ENCODE peak calls at places on chromosomes 12 and 14, in ten cellular contexts. One of them, this sample, is unnamed.

GRCh38 chr12:110744176-110744575 is 1.5 kb upstream of the PPP1CC start:
- DNase-seq in cardiac fibroblast: peak
- DNase-seq in psoas muscle: no peak
- DNase-seq in choroid plexus epithelial cell: peak
- DNase-seq in pancreas: peak
- DNase-seq in stomach: no peak
- DNase-seq in prostate gland: no peak
- DNase-seq in colonic mucosa: peak
- DNase-seq in K562: no peak
- DNase-seq in endodermal cell: no peak
- DNase-seq in this sample: no peak

GRCh38 chr14:104155513-104155912 is 17.1 kb downstream of the KIF26A start:
- DNase-seq in cardiac fibroblast: no peak
- DNase-seq in psoas muscle: peak
- DNase-seq in choroid plexus epithelial cell: no peak
- DNase-seq in pancreas: no peak
- DNase-seq in stomach: no peak
- DNase-seq in prostate gland: no peak
- DNase-seq in colonic mucosa: no peak
- DNase-seq in K562: no peak
- DNase-seq in endodermal cell: no peak
- DNase-seq in this sample: no peak

GRCh38 chr14:106694638-106695393 is 1168.4 kb downstream of the TMEM121 start:
- DNase-seq in cardiac fibroblast: no peak
- DNase-seq in psoas muscle: no peak
- DNase-seq in choroid plexus epithelial cell: no peak
- DNase-seq in pancreas: peak
- DNase-seq in stomach: no peak
- DNase-seq in prostate gland: no peak
- DNase-seq in colonic mucosa: no peak
- DNase-seq in K562: no peak
- DNase-seq in endodermal cell: no peak
- DNase-seq in this sample: no peak

GRCh38 chr14:90758959-90759358 is 57.3 kb downstream of the TTC7B start:
- DNase-seq in cardiac fibroblast: peak
- DNase-seq in psoas muscle: peak
- DNase-seq in choroid plexus epithelial cell: peak
- DNase-seq in pancreas: peak
- DNase-seq in stomach: peak
- DNase-seq in prostate gland: peak
- DNase-seq in colonic mucosa: peak
- DNase-seq in K562: no peak
- DNase-seq in endodermal cell: no peak
- DNase-seq in this sample: no peak

GRCh38 chr14:94542111-94542810 is 19.0 kb upstream of the SERPINA4 start:
- DNase-seq in cardiac fibroblast: peak
- DNase-seq in psoas muscle: no peak
- DNase-seq in choroid plexus epithelial cell: peak
- DNase-seq in pancreas: no peak
- DNase-seq in stomach: no peak
- DNase-seq in prostate gland: no peak
- DNase-seq in colonic mucosa: no peak
- DNase-seq in K562: no peak
- DNase-seq in endodermal cell: no peak
- DNase-seq in this sample: peak

GRCh38 chr14:79293482-79293881 is 917.8 kb downstream of the DIO2 start:
- DNase-seq in cardiac fibroblast: no peak
- DNase-seq in psoas muscle: no peak
- DNase-seq in choroid plexus epithelial cell: no peak
- DNase-seq in pancreas: no peak
- DNase-seq in stomach: no peak
- DNase-seq in prostate gland: no peak
- DNase-seq in colonic mucosa: no peak
- DNase-seq in K562: no peak
- DNase-seq in endodermal cell: peak
- DNase-seq in this sample: no peak

GRCh38 chr12:131832393-131833231 is 4.4 kb downstream of the MMP17 start:
- DNase-seq in cardiac fibroblast: peak
- DNase-seq in psoas muscle: peak
- DNase-seq in choroid plexus epithelial cell: peak
- DNase-seq in pancreas: peak
- DNase-seq in stomach: no peak
- DNase-seq in prostate gland: peak
- DNase-seq in colonic mucosa: no peak
- DNase-seq in K562: no peak
- DNase-seq in endodermal cell: peak
- DNase-seq in this sample: no peak

GRCh38 chr12:132736378-132736777 is 25.3 kb downstream of the ANKLE2 start:
- DNase-seq in cardiac fibroblast: no peak
- DNase-seq in psoas muscle: no peak
- DNase-seq in choroid plexus epithelial cell: no peak
- DNase-seq in pancreas: no peak
- DNase-seq in stomach: no peak
- DNase-seq in prostate gland: no peak
- DNase-seq in colonic mucosa: no peak
- DNase-seq in K562: no peak
- DNase-seq in endodermal cell: peak
- DNase-seq in this sample: no peak

GRCh38 chr12:52836042-52836466 is 1.9 kb upstream of the KRT79 start:
- DNase-seq in cardiac fibroblast: peak
- DNase-seq in psoas muscle: no peak
- DNase-seq in choroid plexus epithelial cell: peak
- DNase-seq in pancreas: no peak
- DNase-seq in stomach: no peak
- DNase-seq in prostate gland: no peak
- DNase-seq in colonic mucosa: no peak
- DNase-seq in K562: peak
- DNase-seq in endodermal cell: no peak
- DNase-seq in this sample: no peak

GRCh38 chr14:63862163-63862562 is 9.4 kb downstream of the SYNE2 start:
- DNase-seq in cardiac fibroblast: no peak
- DNase-seq in psoas muscle: no peak
- DNase-seq in choroid plexus epithelial cell: no peak
- DNase-seq in pancreas: no peak
- DNase-seq in stomach: no peak
- DNase-seq in prostate gland: no peak
- DNase-seq in colonic mucosa: no peak
- DNase-seq in K562: no peak
- DNase-seq in endodermal cell: no peak
- DNase-seq in this sample: no peak

GRCh38 chr12:105764216-105764835 is 374.4 kb downstream of the NUAK1 start:
- DNase-seq in cardiac fibroblast: peak
- DNase-seq in psoas muscle: no peak
- DNase-seq in choroid plexus epithelial cell: peak
- DNase-seq in pancreas: no peak
- DNase-seq in stomach: no peak
- DNase-seq in prostate gland: no peak
- DNase-seq in colonic mucosa: no peak
- DNase-seq in K562: no peak
- DNase-seq in endodermal cell: no peak
- DNase-seq in this sample: no peak

DNA sequence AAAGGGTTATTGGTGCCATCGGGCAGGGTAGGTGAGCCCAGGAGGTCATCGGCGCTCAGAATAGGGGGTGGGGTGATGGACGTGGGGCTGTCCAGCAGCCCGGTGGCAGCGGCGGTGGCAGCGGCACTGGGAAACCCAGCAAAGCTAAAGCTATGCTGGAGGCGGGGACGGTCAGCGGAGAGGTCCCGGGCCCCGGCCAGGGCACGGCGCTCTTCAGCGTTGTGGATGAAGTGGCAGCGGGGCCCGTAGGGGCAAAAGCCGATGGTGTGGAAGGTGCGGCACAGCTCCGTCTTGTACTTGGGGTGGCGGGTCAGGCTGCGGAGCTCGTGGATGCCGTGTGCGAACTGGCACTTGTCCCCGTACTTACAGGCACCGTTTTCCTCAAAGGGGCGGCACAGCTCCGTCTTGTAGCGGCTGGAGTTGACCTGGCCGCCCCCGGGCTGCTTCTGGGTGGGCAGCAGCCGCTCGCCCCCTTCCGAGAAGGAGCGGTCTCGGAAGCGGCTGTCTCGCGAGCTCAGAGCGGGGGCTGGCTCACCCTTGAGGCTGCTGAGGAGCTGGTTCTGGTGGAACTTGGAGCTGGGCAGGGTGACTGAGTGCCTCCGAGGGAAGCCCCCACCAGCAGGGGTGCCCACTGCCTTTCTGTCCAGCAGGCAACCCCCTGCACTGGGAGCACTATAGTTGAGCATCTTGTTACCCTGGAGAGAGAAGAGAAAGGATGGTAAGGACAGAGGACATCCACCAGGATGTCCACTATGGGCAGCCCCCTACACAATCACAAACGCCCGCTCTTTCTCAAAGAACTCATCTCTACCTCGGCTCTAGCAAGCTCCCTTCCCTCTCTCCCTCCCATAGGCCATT is 2.8 kb downstream of the ZFP36L1 start:
- DNase-seq in cardiac fibroblast: peak
- DNase-seq in psoas muscle: no peak
- DNase-seq in choroid plexus epithelial cell: no peak
- DNase-seq in pancreas: peak
- DNase-seq in stomach: peak
- DNase-seq in prostate gland: no peak
- DNase-seq in colonic mucosa: peak
- DNase-seq in K562: no peak
- DNase-seq in endodermal cell: peak
- DNase-seq in this sample: no peak
- TF ChIP-seq CTCF in cardiac fibroblast: no peak
- TF ChIP-seq CTCF in psoas muscle: no peak
- TF ChIP-seq CTCF in choroid plexus epithelial cell: peak
- TF ChIP-seq CTCF in pancreas: no peak
- TF ChIP-seq CTCF in stomach: no peak
- TF ChIP-seq CTCF in prostate gland: no peak
- TF ChIP-seq CTCF in colonic mucosa: no peak
- TF ChIP-seq CTCF in K562: no peak
- TF ChIP-seq CTCF in endodermal cell: no peak
- TF ChIP-seq CTCF in this sample: no peak

GRCh38 chr12:117033382-117034045 is 65.7 kb downstream of the TESC start:
- DNase-seq in cardiac fibroblast: no peak
- DNase-seq in psoas muscle: no peak
- DNase-seq in choroid plexus epithelial cell: no peak
- DNase-seq in pancreas: peak
- DNase-seq in stomach: peak
- DNase-seq in prostate gland: peak
- DNase-seq in colonic mucosa: no peak
- DNase-seq in K562: no peak
- DNase-seq in endodermal cell: no peak
- DNase-seq in this sample: no peak
- H3K4me3 ChIP-seq in cardiac fibroblast: no peak
- H3K4me3 ChIP-seq in psoas muscle: peak
- H3K4me3 ChIP-seq in choroid plexus epithelial cell: no peak
- H3K4me3 ChIP-seq in pancreas: no peak
- H3K4me3 ChIP-seq in stomach: peak
- H3K4me3 ChIP-seq in prostate gland: no peak
- H3K4me3 ChIP-seq in colonic mucosa: no peak
- H3K4me3 ChIP-seq in K562: no peak
- H3K4me3 ChIP-seq in endodermal cell: no peak
- H3K4me3 ChIP-seq in this sample: no peak

GRCh38 chr12:27385756-27386155 is 53.1 kb downstream of the BMAL2 start:
- DNase-seq in cardiac fibroblast: no peak
- DNase-seq in psoas muscle: no peak
- DNase-seq in choroid plexus epithelial cell: no peak
- DNase-seq in pancreas: no peak
- DNase-seq in stomach: no peak
- DNase-seq in prostate gland: no peak
- DNase-seq in colonic mucosa: no peak
- DNase-seq in K562: no peak
- DNase-seq in endodermal cell: no peak
- DNase-seq in this sample: no peak

GRCh38 chr12:27383429-27384260 is 51.0 kb downstream of the BMAL2 start:
- DNase-seq in cardiac fibroblast: peak
- DNase-seq in psoas muscle: peak
- DNase-seq in choroid plexus epithelial cell: peak
- DNase-seq in pancreas: peak
- DNase-seq in stomach: peak
- DNase-seq in prostate gland: peak
- DNase-seq in colonic mucosa: peak
- DNase-seq in K562: peak
- DNase-seq in endodermal cell: peak
- DNase-seq in this sample: peak

GRCh38 chr12:27382924-27383323 is 50.3 kb downstream of the BMAL2 start:
- DNase-seq in cardiac fibroblast: no peak
- DNase-seq in psoas muscle: no peak
- DNase-seq in choroid plexus epithelial cell: no peak
- DNase-seq in pancreas: no peak
- DNase-seq in stomach: no peak
- DNase-seq in prostate gland: no peak
- DNase-seq in colonic mucosa: no peak
- DNase-seq in K562: no peak
- DNase-seq in endodermal cell: no peak
- DNase-seq in this sample: no peak

GRCh38 chr12:27382126-27382795 is 49.6 kb downstream of the BMAL2 start:
- DNase-seq in cardiac fibroblast: no peak
- DNase-seq in psoas muscle: no peak
- DNase-seq in choroid plexus epithelial cell: peak
- DNase-seq in pancreas: no peak
- DNase-seq in stomach: no peak
- DNase-seq in prostate gland: no peak
- DNase-seq in colonic mucosa: no peak
- DNase-seq in K562: no peak
- DNase-seq in endodermal cell: no peak
- DNase-seq in this sample: no peak

DNA sequence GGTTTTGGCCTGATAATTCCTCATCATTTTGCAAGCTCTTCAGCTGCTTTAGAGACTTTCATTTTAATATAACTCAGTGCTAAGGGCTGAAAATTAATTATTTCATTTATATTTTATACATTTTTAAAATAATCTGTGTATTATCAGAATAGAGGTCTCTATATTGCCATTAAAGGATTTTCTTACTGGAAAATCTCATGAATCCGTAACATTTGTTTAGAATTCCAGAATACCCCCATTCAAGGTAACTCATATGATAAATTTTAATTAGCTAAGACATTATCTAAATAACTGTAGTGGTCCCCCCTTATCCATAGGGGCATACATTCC is 51.6 kb downstream of the BMAL2 start:
- DNase-seq in cardiac fibroblast: no peak
- DNase-seq in psoas muscle: no peak
- DNase-seq in choroid plexus epithelial cell: no peak
- DNase-seq in pancreas: no peak
- DNase-seq in stomach: no peak
- DNase-seq in prostate gland: no peak
- DNase-seq in colonic mucosa: no peak
- DNase-seq in K562: no peak
- DNase-seq in endodermal cell: no peak
- DNase-seq in this sample: no peak
- TF ChIP-seq CTCF in cardiac fibroblast: no peak
- TF ChIP-seq CTCF in psoas muscle: no peak
- TF ChIP-seq CTCF in choroid plexus epithelial cell: no peak
- TF ChIP-seq CTCF in pancreas: no peak
- TF ChIP-seq CTCF in stomach: no peak
- TF ChIP-seq CTCF in prostate gland: no peak
- TF ChIP-seq CTCF in colonic mucosa: no peak
- TF ChIP-seq CTCF in K562: no peak
- TF ChIP-seq CTCF in endodermal cell: no peak
- TF ChIP-seq CTCF in this sample: no peak

GRCh38 chr14:98200621-98201020 is 1071.4 kb downstream of the BCL11B start:
- DNase-seq in cardiac fibroblast: no peak
- DNase-seq in psoas muscle: no peak
- DNase-seq in choroid plexus epithelial cell: no peak
- DNase-seq in pancreas: no peak
- DNase-seq in stomach: no peak
- DNase-seq in prostate gland: no peak
- DNase-seq in colonic mucosa: no peak
- DNase-seq in K562: no peak
- DNase-seq in endodermal cell: no peak
- DNase-seq in this sample: no peak
- H3K4me3 ChIP-seq in cardiac fibroblast: no peak
- H3K4me3 ChIP-seq in psoas muscle: no peak
- H3K4me3 ChIP-seq in choroid plexus epithelial cell: no peak
- H3K4me3 ChIP-seq in pancreas: no peak
- H3K4me3 ChIP-seq in stomach: no peak
- H3K4me3 ChIP-seq in prostate gland: no peak
- H3K4me3 ChIP-seq in colonic mucosa: no peak
- H3K4me3 ChIP-seq in K562: no peak
- H3K4me3 ChIP-seq in endodermal cell: no peak
- H3K4me3 ChIP-seq in this sample: no peak

This sample was measured in HFF-Myc.